ENCODE peak calls at places on chromosome 16, in eight cellular contexts. L is adrenal gland; A is pancreas; W is effector memory CD4-positive, alpha-beta T cell; C is BE2C; X is psoas muscle; B is CD8-positive, alpha-beta memory T cell; Z is ovary. Y is an unnamed sample. For H3K4me1, the result is how much of the 10 kb centered on the place peaks cover.

GRCh38 chr16:11543676-11544393 is 42.9 kb downstream of the LITAF start:
- DNase-seq in L (no peak), A (no peak), W (no peak), C (no peak), X (no peak), B (no peak), Z (no peak), Y (no peak)

GRCh38 chr16:641326-642188 is at the start of gene MCRIP2:
- DNase-seq in L (peak), A (peak), W (peak), C (peak), X (peak), B (peak), Z (peak), Y (peak)

GRCh38 chr16:65769055-65769465 is 597.4 kb upstream of the CDH5 start:
- DNase-seq in L (no peak), A (no peak), W (no peak), C (peak), X (no peak), B (no peak), Z (no peak), Y (no peak)

GRCh38 chr16:8998114-8998513 is 34.4 kb upstream of the USP7 start:
- DNase-seq in L (no peak), A (no peak), W (no peak), C (no peak), X (no peak), B (no peak), Z (no peak), Y (no peak)

GRCh38 chr16:80993293-80993691 is 13.4 kb downstream of the CMC2 start:
- DNase-seq in L (peak), A (no peak), W (no peak), C (no peak), X (no peak), B (no peak), Z (no peak), Y (no peak)

GRCh38 chr16:75070055-75070841 is 46.3 kb downstream of the LDHD start:
- DNase-seq in L (peak), A (no peak), W (no peak), C (peak), X (peak), B (no peak), Z (peak), Y (no peak)

GRCh38 chr16:11056989-11057645 is 112.8 kb downstream of the CLEC16A start:
- DNase-seq in L (peak), A (no peak), W (no peak), C (no peak), X (no peak), B (no peak), Z (peak), Y (no peak)

GRCh38 chr16:52078716-52079655 is 468.0 kb downstream of the TOX3 start:
- DNase-seq in L (no peak), A (no peak), W (no peak), C (no peak), X (no peak), B (no peak), Z (no peak), Y (no peak)

GRCh38 chr16:84788968-84789371 is 30.8 kb upstream of the CRISPLD2 start:
- DNase-seq in L (no peak), A (no peak), W (no peak), C (peak), X (no peak), B (no peak), Z (no peak), Y (no peak)

GRCh38 chr16:84485255-84486010 is 19.0 kb downstream of the MEAK7 start:
- DNase-seq in L (no peak), A (no peak), W (no peak), C (no peak), X (no peak), B (no peak), Z (peak), Y (no peak)

GRCh38 chr16:16881771-16882170 is 502.8 kb downstream of the NPIPA7 start:
- DNase-seq in L (no peak), A (no peak), W (no peak), C (no peak), X (no peak), B (no peak), Z (no peak), Y (no peak)

GRCh38 chr16:58021661-58022551 is 3.6 kb upstream of the MMP15 start:
- DNase-seq in L (no peak), A (no peak), W (no peak), C (no peak), X (peak), B (no peak), Z (no peak), Y (no peak)

GRCh38 chr16:60127196-60127595 is 1393.1 kb upstream of the GOT2 start:
- DNase-seq in L (no peak), A (no peak), W (no peak), C (no peak), X (no peak), B (no peak), Z (no peak), Y (no peak)

GRCh38 chr16:56363781-56364565 is 61.4 kb downstream of the AMFR start:
- DNase-seq in L (no peak), A (no peak), W (no peak), C (no peak), X (no peak), B (no peak), Z (no peak), Y (no peak)

GRCh38 chr16:48611329-48612137 is 1.6 kb upstream of the N4BP1 start:
- DNase-seq in L (no peak), A (no peak), W (peak), C (no peak), X (no peak), B (peak), Z (no peak), Y (peak)

GRCh38 chr16:3235856-3236669 is 1.1 kb upstream of the ZNF200 start:
- DNase-seq in L (peak), A (peak), W (peak), C (peak), X (peak), B (peak), Z (peak), Y (peak)

GRCh38 chr16:81861503-81861902 is 82.4 kb downstream of the PLCG2 start:
- DNase-seq in L (no peak), A (no peak), W (no peak), C (no peak), X (no peak), B (no peak), Z (no peak), Y (no peak)

GRCh38 chr16:67718668-67719047 is 458 bp downstream of the GFOD2 start:
- DNase-seq in L (no peak), A (no peak), W (no peak), C (no peak), X (no peak), B (no peak), Z (no peak), Y (peak)

GRCh38 chr16:67579686-67580085 is 17.4 kb downstream of the CTCF start:
- DNase-seq in L (no peak), A (no peak), W (no peak), C (no peak), X (no peak), B (no peak), Z (no peak), Y (no peak)

GRCh38 chr16:18833707-18834505 is 32.6 kb upstream of the ARL6IP1 start:
- DNase-seq in L (no peak), A (no peak), W (no peak), C (no peak), X (no peak), B (no peak), Z (no peak), Y (no peak)

GRCh38 chr16:4797805-4798252 is 2.7 kb downstream of the SMIM22 start:
- DNase-seq in L (no peak), A (no peak), W (no peak), C (no peak), X (no peak), B (no peak), Z (no peak), Y (no peak)

GRCh38 chr16:30958164-30959083 is 870 bp downstream of the SETD1A start:
- DNase-seq in L (peak), A (peak), W (no peak), C (peak), X (peak), B (no peak), Z (peak), Y (peak)

GRCh38 chr16:2752850-2753522 is 548 bp downstream of the SRRM2 start:
- DNase-seq in L (peak), A (peak), W (no peak), C (peak), X (peak), B (no peak), Z (peak), Y (peak)

GRCh38 chr16:25005445-25006306 is 9.5 kb downstream of the ARHGAP17 start:
- DNase-seq in L (no peak), A (no peak), W (no peak), C (no peak), X (no peak), B (no peak), Z (no peak), Y (no peak)

GRCh38 chr16:50521246-50521900 is 26.8 kb upstream of the NKD1 start:
- DNase-seq in L (no peak), A (no peak), W (no peak), C (no peak), X (no peak), B (no peak), Z (no peak), Y (no peak)

GRCh38 chr16:14289692-14290340 is 218.7 kb downstream of the MRTFB start:
- DNase-seq in L (no peak), A (no peak), W (no peak), C (peak), X (no peak), B (no peak), Z (no peak), Y (no peak)

GRCh38 chr16:21126518-21126917 is 24.1 kb downstream of the DNAH3 start:
- DNase-seq in L (no peak), A (no peak), W (no peak), C (no peak), X (no peak), B (no peak), Z (no peak), Y (no peak)

GRCh38 chr16:66927012-66927436 is 1.7 kb upstream of the RRAD start:
- DNase-seq in L (no peak), A (no peak), W (no peak), C (peak), X (no peak), B (no peak), Z (no peak), Y (no peak)

GRCh38 chr16:23508589-23509440 is 1.5 kb downstream of the GGA2 start:
- DNase-seq in L (no peak), A (no peak), W (no peak), C (no peak), X (no peak), B (no peak), Z (no peak), Y (peak)

GRCh38 chr16:81586421-81586820 is 141.8 kb downstream of the CMIP start:
- DNase-seq in L (no peak), A (no peak), W (no peak), C (no peak), X (no peak), B (no peak), Z (no peak), Y (no peak)

GRCh38 chr16:53680756-53681155 is 22.9 kb downstream of the RPGRIP1L start:
- DNase-seq in L (no peak), A (no peak), W (no peak), C (no peak), X (no peak), B (no peak), Z (no peak), Y (no peak)

GRCh38 chr16:50531901-50532300 is 16.3 kb upstream of the NKD1 start:
- DNase-seq in L (no peak), A (no peak), W (no peak), C (no peak), X (no peak), B (no peak), Z (no peak), Y (no peak)

GRCh38 chr16:67883872-67884261 is 818 bp upstream of the NRN1L start:
- DNase-seq in L (peak), A (peak), W (peak), C (peak), X (peak), B (peak), Z (peak), Y (peak)

GRCh38 chr16:3017806-3018506 is at the start of gene CLDN6:
- DNase-seq in L (no peak), A (no peak), W (no peak), C (peak), X (no peak), B (no peak), Z (no peak), Y (peak)

GRCh38 chr16:4319454-4319853 is 3.6 kb downstream of the GLIS2 start:
- DNase-seq in L (no peak), A (no peak), W (no peak), C (no peak), X (peak), B (peak), Z (peak), Y (peak)

GRCh38 chr16:27029525-27029924 is 37.2 kb upstream of the C16orf82 start:
- DNase-seq in L (no peak), A (no peak), W (no peak), C (no peak), X (no peak), B (no peak), Z (no peak), Y (no peak)

GRCh38 chr16:66961065-66961744 is at the start of gene CES3:
- DNase-seq in L (peak), A (peak), W (peak), C (peak), X (peak), B (peak), Z (peak), Y (peak)

GRCh38 chr16:4676826-4677225 is 16.5 kb upstream of the NUDT16L1 start:
- DNase-seq in L (peak), A (no peak), W (no peak), C (peak), X (no peak), B (no peak), Z (no peak), Y (no peak)

GRCh38 chr16:86396918-86397317 is 113.4 kb upstream of the FOXF1 start:
- DNase-seq in L (no peak), A (no peak), W (no peak), C (peak), X (no peak), B (no peak), Z (no peak), Y (peak)

GRCh38 chr16:28880955-28881354 is 2.7 kb downstream of the ATP2A1 start:
- DNase-seq in L (no peak), A (no peak), W (no peak), C (no peak), X (no peak), B (no peak), Z (no peak), Y (no peak)
- H3K4me1 ChIP-seq in L (under half), A (under half), W (under half), C (under half), X (under half), B (under half), Z (under half), Y (under half)

GRCh38 chr16:69150146-69150865 is 17.9 kb downstream of the UTP4 start:
- DNase-seq in L (peak), A (peak), W (no peak), C (peak), X (no peak), B (peak), Z (no peak), Y (peak)

GRCh38 chr16:69141014-69141413 is 8.6 kb downstream of the UTP4 start:
- DNase-seq in L (no peak), A (no peak), W (no peak), C (no peak), X (no peak), B (no peak), Z (no peak), Y (no peak)

GRCh38 chr16:69143116-69143515 is 10.7 kb downstream of the UTP4 start:
- DNase-seq in L (no peak), A (no peak), W (no peak), C (peak), X (no peak), B (no peak), Z (no peak), Y (peak)

GRCh38 chr16:69141936-69142335 is 9.5 kb downstream of the UTP4 start:
- DNase-seq in L (no peak), A (no peak), W (no peak), C (no peak), X (no peak), B (no peak), Z (no peak), Y (no peak)

GRCh38 chr16:69145658-69146057 is 13.2 kb downstream of the UTP4 start:
- DNase-seq in L (peak), A (peak), W (no peak), C (peak), X (no peak), B (no peak), Z (no peak), Y (no peak)
- H3K4me1 ChIP-seq in L (under half), A (under half), W (under half), C (under half), X (under half), B (under half), Z (under half), Y (under half)

DNA sequence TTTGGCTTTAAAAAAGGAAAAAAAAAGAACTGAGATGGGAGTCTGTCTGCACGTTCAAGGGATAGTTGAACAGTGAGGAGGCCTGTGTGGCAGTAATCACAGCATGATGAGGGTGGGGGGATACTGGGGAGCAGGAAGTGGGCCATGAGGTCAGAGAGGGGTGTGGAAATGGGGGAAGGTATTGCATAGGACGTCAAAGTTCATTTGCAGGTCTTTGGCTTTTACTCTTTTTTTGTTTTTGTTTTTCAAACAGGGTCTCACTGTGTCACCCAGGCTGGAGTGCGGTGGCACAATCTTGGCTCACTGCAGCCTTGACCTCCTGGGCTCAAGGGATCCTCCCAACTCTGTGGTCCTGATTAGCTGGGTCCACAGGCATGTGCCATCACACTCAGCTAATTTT is 19.0 kb downstream of the WWP2 start:
- DNase-seq in L (no peak), A (no peak), W (no peak), C (no peak), X (no peak), B (no peak), Z (no peak), Y (no peak)
- H3K4me1 ChIP-seq in L (under half), A (under half), W (under half), C (under half), X (under half), B (under half), Z (under half), Y (under half)

GRCh38 chr16:70694088-70694487 is 8.2 kb upstream of the MTSS2 start:
- DNase-seq in L (peak), A (no peak), W (no peak), C (no peak), X (peak), B (no peak), Z (peak), Y (peak)
- H3K4me1 ChIP-seq in L (half or more), A (under half), W (under half), C (half or more), X (half or more), B (under half), Z (half or more), Y (half or more)

GRCh38 chr16:6964679-6965078 is 368.0 kb upstream of the RBFOX1 start:
- DNase-seq in L (no peak), A (no peak), W (no peak), C (no peak), X (no peak), B (no peak), Z (no peak), Y (no peak)
- H3K4me1 ChIP-seq in L (under half), A (under half), W (under half), C (under half), X (under half), B (under half), Z (under half), Y (under half)

Y was measured in transverse colon.